ENCODE peak calls at places on chromosomes 12 and 14, in four cellular contexts. C, Y, G and Z are unnamed samples.

GRCh38 chr14:77043177-77043983 is 14.9 kb upstream of the IRF2BPL start:
- DNase-seq in C (no peak), Y (peak; percentile 87), G (no peak), Z (no peak)

GRCh38 chr14:88380405-88380804 is 5.1 kb upstream of the SPATA7 start:
- DNase-seq in C (peak; percentile 72), Y (peak; percentile 6), G (no peak), Z (no peak)

GRCh38 chr14:34465069-34465859 is 3.2 kb upstream of the SPTSSA start:
- DNase-seq in C (no peak), Y (peak; percentile 68), G (no peak), Z (no peak)

GRCh38 chr14:61561144-61561543 is 134.2 kb upstream of the HIF1A start:
- DNase-seq in C (no peak), Y (peak; percentile 83), G (no peak), Z (peak; percentile 85)

GRCh38 chr14:30296956-30297405 is 262.0 kb upstream of the G2E3 start:
- DNase-seq in C (no peak), Y (no peak), G (no peak), Z (no peak)

GRCh38 chr12:115341442-115341841 is 657.5 kb upstream of the TBX3 start:
- DNase-seq in C (peak; percentile 5), Y (peak; percentile 99), G (no peak), Z (peak; percentile 85)

GRCh38 chr14:32657081-32657480 is 281.6 kb upstream of the NPAS3 start:
- DNase-seq in C (peak; percentile 26), Y (peak; percentile 95), G (no peak), Z (peak; percentile 87)

GRCh38 chr14:95707327-95707726 is 6.6 kb downstream of the TCL1A start:
- DNase-seq in C (no peak), Y (no peak), G (no peak), Z (no peak)

GRCh38 chr12:97758586-97758985 is 296.0 kb downstream of the RMST start:
- DNase-seq in C (no peak), Y (no peak), G (no peak), Z (no peak)

GRCh38 chr14:73472182-73473114 is 14.1 kb upstream of the NUMB start:
- DNase-seq in C (peak; percentile 86), Y (peak; percentile 77), G (no peak), Z (peak; percentile 69)

GRCh38 chr12:98220636-98221035 is 294.8 kb upstream of the TMPO start:
- DNase-seq in C (no peak), Y (no peak), G (no peak), Z (no peak)

GRCh38 chr12:117009759-117010158 is 89.5 kb downstream of the TESC start:
- DNase-seq in C (no peak), Y (no peak), G (no peak), Z (no peak)

GRCh38 chr12:10030446-10030845 is at the start of gene CLEC9A:
- DNase-seq in C (no peak), Y (no peak), G (no peak), Z (no peak)

GRCh38 chr14:54647378-54647777 is 80.5 kb downstream of the SAMD4A start:
- DNase-seq in C (no peak), Y (no peak), G (no peak), Z (no peak)

GRCh38 chr12:38785376-38785775 is 120.0 kb downstream of the CPNE8 start:
- DNase-seq in C (no peak), Y (no peak), G (no peak), Z (no peak)

GRCh38 chr12:3658327-3659163 is 94.4 kb downstream of the CRACR2A start:
- DNase-seq in C (no peak), Y (peak; percentile 54), G (peak; percentile 8), Z (peak; percentile 6)

GRCh38 chr12:104105461-104105860 is 32.5 kb downstream of the NFYB start:
- DNase-seq in C (no peak), Y (no peak), G (no peak), Z (no peak)

GRCh38 chr12:66647034-66647691 is 31.7 kb downstream of the GRIP1 start:
- DNase-seq in C (no peak), Y (peak; percentile 92), G (no peak), Z (no peak)

GRCh38 chr12:92717202-92717601 is 14.4 kb downstream of the PLEKHG7 start:
- DNase-seq in C (no peak), Y (peak; percentile 82), G (no peak), Z (no peak)

GRCh38 chr12:130497991-130498390 is 160.3 kb downstream of the PIWIL1 start:
- DNase-seq in C (no peak), Y (no peak), G (no peak), Z (no peak)

GRCh38 chr14:44154889-44155288 is 352.2 kb downstream of the FSCB start:
- DNase-seq in C (no peak), Y (no peak), G (no peak), Z (no peak)

GRCh38 chr12:95951515-95951914 is 8.4 kb downstream of the AMDHD1 start:
- DNase-seq in C (no peak), Y (no peak), G (no peak), Z (no peak)